ENCODE peak calls at places on chromosomes 2 and 18, in four cellular contexts. Y is activated naive CD4-positive, alpha-beta T cell treated with anti-CD3 and anti-CD28 coated beads, Interleukin-2, amount 50 U/mL, for 16 hours; J is effector CD8-positive, alpha-beta T cell; N is anterior cingulate cortex. U is an unnamed sample.

GRCh38 chr18:63817441-63818051 is 42.3 kb downstream of the SERPINB7 start:
- DNase-seq in Y (no peak), J (no peak), N (no peak), U (no peak)

GRCh38 chr2:111116016-111116746 is 4.5 kb upstream of the BCL2L11 start:
- DNase-seq in J (no peak), N (no peak), Y (peak; percentile 36), U (no peak)

GRCh38 chr2:241207151-241207550 is 18.7 kb downstream of the ANO7 start:
- DNase-seq in J (no peak), Y (no peak), N (no peak), U (peak; percentile 17)

GRCh38 chr2:241201445-241202267 is 13.2 kb downstream of the ANO7 start:
- DNase-seq in N (no peak), J (no peak), Y (no peak), U (peak; percentile 64)

GRCh38 chr2:195022514-195022842 is 634.5 kb upstream of the SLC39A10 start:
- DNase-seq in N (no peak), J (no peak), Y (no peak), U (peak; percentile 56)

GRCh38 chr2:192073878-192074277 is 120.9 kb downstream of the TMEFF2 start:
- DNase-seq in N (no peak), J (no peak), Y (no peak), U (no peak)

GRCh38 chr2:129767346-129767745 is 212.1 kb upstream of the RAB6C start:
- DNase-seq in Y (no peak), J (no peak), N (no peak), U (no peak)

GRCh38 chr2:40227200-40227599 is 224.7 kb downstream of the SLC8A1 start:
- DNase-seq in N (no peak), J (no peak), Y (no peak), U (no peak)

GRCh38 chr2:67108231-67108630 is 288.9 kb upstream of the ETAA1 start:
- DNase-seq in N (no peak), Y (no peak), J (no peak), U (peak; percentile 27)

GRCh38 chr2:148978026-148978685 is 60.3 kb upstream of the LYPD6B start:
- DNase-seq in Y (no peak), J (no peak), N (no peak), U (no peak)

GRCh38 chr18:79934311-79935097 is 16.9 kb downstream of the SLC66A2 start:
- DNase-seq in J (no peak), Y (no peak), N (no peak), U (no peak)

GRCh38 chr2:25938345-25938744 is 44.0 kb downstream of the KIF3C start:
- DNase-seq in N (no peak), Y (no peak), J (no peak), U (no peak)

GRCh38 chr2:33118648-33119047 is 171.9 kb downstream of the LTBP1 start:
- DNase-seq in N (no peak), J (no peak), Y (no peak), U (no peak)

GRCh38 chr2:159446817-159447216 is 160.3 kb upstream of the WDSUB1 start:
- DNase-seq in N (no peak), Y (no peak), J (no peak), U (no peak)

GRCh38 chr2:23566236-23567142 is 181.5 kb downstream of the KLHL29 start:
- DNase-seq in Y (peak; percentile 23), J (peak; percentile 14), N (no peak), U (no peak)

GRCh38 chr2:62152000-62152399 is 43.9 kb upstream of the B3GNT2 start:
- DNase-seq in J (no peak), Y (no peak), N (no peak), U (no peak)

GRCh38 chr2:76283355-76283754 is 572.6 kb upstream of the GCFC2 start:
- DNase-seq in J (no peak), Y (no peak), N (no peak), U (no peak)

GRCh38 chr18:6058941-6059340 is 163.6 kb upstream of the TMEM200C start:
- DNase-seq in N (no peak), Y (no peak), J (no peak), U (no peak)

GRCh38 chr18:6315556-6316331 is 99.0 kb downstream of the L3MBTL4 start:
- DNase-seq in N (no peak), J (no peak), Y (no peak), U (no peak)

GRCh38 chr2:240437861-240438809 is 2.7 kb downstream of the GPC1 start:
- DNase-seq in J (peak; percentile 45), Y (peak; percentile 69), N (peak; percentile 76), U (peak; percentile 82)

GRCh38 chr2:33047939-33048338 is 101.2 kb downstream of the LTBP1 start:
- DNase-seq in Y (no peak), N (no peak), J (no peak), U (no peak)

GRCh38 chr2:241898681-241899270 is 29.2 kb downstream of the RTP5 start:
- DNase-seq in N (no peak), J (no peak), Y (no peak), U (no peak)

GRCh38 chr2:29012211-29012681 is 31.1 kb downstream of the TOGARAM2 start:
- DNase-seq in N (peak; percentile 10), J (no peak), Y (no peak), U (peak; percentile 86)

GRCh38 chr18:49111191-49111988 is 160.6 kb upstream of the SMAD7 start:
- DNase-seq in N (no peak), Y (no peak), J (no peak), U (no peak)

GRCh38 chr2:83873110-83873509 is 586.0 kb downstream of the SUCLG1 start:
- DNase-seq in J (no peak), N (no peak), Y (no peak), U (no peak)

GRCh38 chr2:210814626-210815025 is 258.2 kb downstream of the CPS1 start:
- DNase-seq in Y (no peak), N (no peak), J (no peak), U (no peak)

U was measured in Right ventricle myocardium inferior.